ENCODE peak calls at places on chromosomes 6 and 20, in ten cellular contexts. One of them, this sample, is unnamed. For H3K36me3 and H3K4me1, the result is how much of the 10 kb centered on the place peaks cover.

GRCh38 chr6:84554069-84554468 is 210.3 kb downstream of the TBX18 start:
- DNase-seq in tibial nerve: no peak
- DNase-seq in hepatocyte: no peak
- DNase-seq in GM23338: no peak
- DNase-seq in thyroid gland: no peak
- DNase-seq in neural progenitor cell: no peak
- DNase-seq in A673: no peak
- DNase-seq in breast epithelium: no peak
- DNase-seq in colonic mucosa: no peak
- DNase-seq in IMR-90: peak
- DNase-seq in this sample: no peak

GRCh38 chr6:42297661-42298060 is 80.0 kb upstream of the MRPS10 start:
- DNase-seq in tibial nerve: no peak
- DNase-seq in hepatocyte: no peak
- DNase-seq in GM23338: no peak
- DNase-seq in thyroid gland: no peak
- DNase-seq in neural progenitor cell: no peak
- DNase-seq in A673: no peak
- DNase-seq in breast epithelium: no peak
- DNase-seq in colonic mucosa: no peak
- DNase-seq in IMR-90: no peak
- DNase-seq in this sample: no peak

GRCh38 chr20:44098256-44098630 is 88.7 kb downstream of the JPH2 start:
- DNase-seq in tibial nerve: no peak
- DNase-seq in hepatocyte: no peak
- DNase-seq in GM23338: no peak
- DNase-seq in thyroid gland: no peak
- DNase-seq in neural progenitor cell: no peak
- DNase-seq in A673: no peak
- DNase-seq in breast epithelium: no peak
- DNase-seq in colonic mucosa: no peak
- DNase-seq in IMR-90: no peak
- DNase-seq in this sample: peak

GRCh38 chr6:14606353-14606752 is 488.8 kb downstream of the CD83 start:
- DNase-seq in tibial nerve: no peak
- DNase-seq in hepatocyte: no peak
- DNase-seq in GM23338: no peak
- DNase-seq in thyroid gland: no peak
- DNase-seq in neural progenitor cell: no peak
- DNase-seq in A673: no peak
- DNase-seq in breast epithelium: no peak
- DNase-seq in colonic mucosa: no peak
- DNase-seq in IMR-90: no peak
- DNase-seq in this sample: no peak

GRCh38 chr20:47071646-47072185 is 177.1 kb downstream of the EYA2 start:
- DNase-seq in tibial nerve: no peak
- DNase-seq in hepatocyte: no peak
- DNase-seq in GM23338: no peak
- DNase-seq in thyroid gland: no peak
- DNase-seq in neural progenitor cell: no peak
- DNase-seq in A673: no peak
- DNase-seq in breast epithelium: no peak
- DNase-seq in colonic mucosa: no peak
- DNase-seq in IMR-90: no peak
- DNase-seq in this sample: no peak

GRCh38 chr20:35992713-35993335 is 24.4 kb downstream of the CNBD2 start:
- DNase-seq in tibial nerve: no peak
- DNase-seq in hepatocyte: peak
- DNase-seq in GM23338: peak
- DNase-seq in thyroid gland: peak
- DNase-seq in neural progenitor cell: peak
- DNase-seq in A673: peak
- DNase-seq in breast epithelium: no peak
- DNase-seq in colonic mucosa: peak
- DNase-seq in IMR-90: peak
- DNase-seq in this sample: no peak

GRCh38 chr6:139583420-139583819 is 209.0 kb upstream of the CITED2 start:
- DNase-seq in tibial nerve: no peak
- DNase-seq in hepatocyte: no peak
- DNase-seq in GM23338: no peak
- DNase-seq in thyroid gland: no peak
- DNase-seq in neural progenitor cell: no peak
- DNase-seq in A673: no peak
- DNase-seq in breast epithelium: no peak
- DNase-seq in colonic mucosa: no peak
- DNase-seq in IMR-90: peak
- DNase-seq in this sample: no peak

GRCh38 chr6:132733288-132733687 is 19.4 kb upstream of the VNN1 start:
- DNase-seq in tibial nerve: no peak
- DNase-seq in hepatocyte: no peak
- DNase-seq in GM23338: no peak
- DNase-seq in thyroid gland: no peak
- DNase-seq in neural progenitor cell: no peak
- DNase-seq in A673: no peak
- DNase-seq in breast epithelium: no peak
- DNase-seq in colonic mucosa: no peak
- DNase-seq in IMR-90: peak
- DNase-seq in this sample: no peak

GRCh38 chr20:41467690-41468089 is 101.1 kb upstream of the EMILIN3 start:
- DNase-seq in tibial nerve: no peak
- DNase-seq in hepatocyte: no peak
- DNase-seq in GM23338: no peak
- DNase-seq in thyroid gland: no peak
- DNase-seq in neural progenitor cell: no peak
- DNase-seq in A673: peak
- DNase-seq in breast epithelium: no peak
- DNase-seq in colonic mucosa: no peak
- DNase-seq in IMR-90: no peak
- DNase-seq in this sample: no peak

GRCh38 chr20:41469868-41470267 is 103.2 kb upstream of the EMILIN3 start:
- DNase-seq in tibial nerve: no peak
- DNase-seq in hepatocyte: no peak
- DNase-seq in GM23338: no peak
- DNase-seq in thyroid gland: no peak
- DNase-seq in neural progenitor cell: no peak
- DNase-seq in A673: no peak
- DNase-seq in breast epithelium: no peak
- DNase-seq in colonic mucosa: no peak
- DNase-seq in IMR-90: no peak
- DNase-seq in this sample: no peak

GRCh38 chr20:41470362-41471095 is 103.9 kb upstream of the EMILIN3 start:
- DNase-seq in tibial nerve: no peak
- DNase-seq in hepatocyte: no peak
- DNase-seq in GM23338: no peak
- DNase-seq in thyroid gland: no peak
- DNase-seq in neural progenitor cell: no peak
- DNase-seq in A673: no peak
- DNase-seq in breast epithelium: no peak
- DNase-seq in colonic mucosa: no peak
- DNase-seq in IMR-90: no peak
- DNase-seq in this sample: no peak

GRCh38 chr20:41466836-41467619 is 100.4 kb upstream of the EMILIN3 start:
- DNase-seq in tibial nerve: no peak
- DNase-seq in hepatocyte: no peak
- DNase-seq in GM23338: no peak
- DNase-seq in thyroid gland: no peak
- DNase-seq in neural progenitor cell: no peak
- DNase-seq in A673: no peak
- DNase-seq in breast epithelium: no peak
- DNase-seq in colonic mucosa: no peak
- DNase-seq in IMR-90: no peak
- DNase-seq in this sample: no peak

DNA sequence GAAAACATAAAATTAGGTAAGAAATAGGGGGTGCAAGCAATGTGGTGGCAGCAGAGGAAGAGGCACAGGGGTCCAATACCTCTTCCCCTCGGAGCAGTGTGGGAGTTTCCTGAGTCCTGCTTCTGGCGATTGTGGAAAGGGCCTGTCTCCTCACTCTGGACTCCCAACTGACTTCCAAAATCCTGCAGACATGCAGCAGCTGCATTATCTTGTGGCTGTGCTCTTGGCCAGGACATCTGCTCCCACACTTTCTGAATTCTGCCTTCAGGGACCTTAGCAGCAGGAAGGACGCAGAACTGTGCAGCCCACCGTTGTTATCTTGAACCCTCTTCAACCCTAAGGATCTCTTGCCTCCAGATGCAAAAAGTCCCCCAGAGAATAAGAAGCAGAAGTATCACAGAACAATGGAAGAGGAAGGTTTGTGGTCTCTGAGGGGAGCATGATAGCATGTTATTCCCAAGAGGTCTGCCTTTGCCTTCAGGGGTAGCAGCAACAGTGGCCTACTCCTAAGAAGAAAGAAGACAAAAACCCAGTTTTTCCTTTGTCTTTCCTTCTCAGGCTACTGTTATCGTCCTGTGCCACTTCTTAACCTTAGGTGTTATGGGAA is 102.5 kb upstream of the EMILIN3 start:
- DNase-seq in tibial nerve: no peak
- DNase-seq in hepatocyte: no peak
- DNase-seq in GM23338: no peak
- DNase-seq in thyroid gland: no peak
- DNase-seq in neural progenitor cell: no peak
- DNase-seq in A673: no peak
- DNase-seq in breast epithelium: no peak
- DNase-seq in colonic mucosa: no peak
- DNase-seq in IMR-90: no peak
- DNase-seq in this sample: no peak
- H3K36me3 ChIP-seq in tibial nerve: under half
- H3K36me3 ChIP-seq in hepatocyte: under half
- H3K36me3 ChIP-seq in GM23338: under half
- H3K36me3 ChIP-seq in thyroid gland: under half
- H3K36me3 ChIP-seq in neural progenitor cell: under half
- H3K36me3 ChIP-seq in A673: under half
- H3K36me3 ChIP-seq in breast epithelium: under half
- H3K36me3 ChIP-seq in colonic mucosa: under half
- H3K36me3 ChIP-seq in IMR-90: under half
- H3K36me3 ChIP-seq in this sample: under half

GRCh38 chr6:3816251-3816650 is 32.9 kb upstream of the FAM50B start:
- DNase-seq in tibial nerve: no peak
- DNase-seq in hepatocyte: no peak
- DNase-seq in GM23338: no peak
- DNase-seq in thyroid gland: no peak
- DNase-seq in neural progenitor cell: no peak
- DNase-seq in A673: no peak
- DNase-seq in breast epithelium: no peak
- DNase-seq in colonic mucosa: no peak
- DNase-seq in IMR-90: no peak
- DNase-seq in this sample: no peak

GRCh38 chr6:3820563-3820962 is 28.6 kb upstream of the FAM50B start:
- DNase-seq in tibial nerve: no peak
- DNase-seq in hepatocyte: no peak
- DNase-seq in GM23338: no peak
- DNase-seq in thyroid gland: no peak
- DNase-seq in neural progenitor cell: peak
- DNase-seq in A673: no peak
- DNase-seq in breast epithelium: no peak
- DNase-seq in colonic mucosa: no peak
- DNase-seq in IMR-90: no peak
- DNase-seq in this sample: no peak

GRCh38 chr6:3823671-3824070 is 25.5 kb upstream of the FAM50B start:
- DNase-seq in tibial nerve: no peak
- DNase-seq in hepatocyte: no peak
- DNase-seq in GM23338: no peak
- DNase-seq in thyroid gland: no peak
- DNase-seq in neural progenitor cell: no peak
- DNase-seq in A673: no peak
- DNase-seq in breast epithelium: no peak
- DNase-seq in colonic mucosa: no peak
- DNase-seq in IMR-90: no peak
- DNase-seq in this sample: no peak

GRCh38 chr6:3822747-3823445 is 26.3 kb upstream of the FAM50B start:
- DNase-seq in tibial nerve: no peak
- DNase-seq in hepatocyte: no peak
- DNase-seq in GM23338: no peak
- DNase-seq in thyroid gland: no peak
- DNase-seq in neural progenitor cell: no peak
- DNase-seq in A673: no peak
- DNase-seq in breast epithelium: no peak
- DNase-seq in colonic mucosa: no peak
- DNase-seq in IMR-90: no peak
- DNase-seq in this sample: no peak

DNA sequence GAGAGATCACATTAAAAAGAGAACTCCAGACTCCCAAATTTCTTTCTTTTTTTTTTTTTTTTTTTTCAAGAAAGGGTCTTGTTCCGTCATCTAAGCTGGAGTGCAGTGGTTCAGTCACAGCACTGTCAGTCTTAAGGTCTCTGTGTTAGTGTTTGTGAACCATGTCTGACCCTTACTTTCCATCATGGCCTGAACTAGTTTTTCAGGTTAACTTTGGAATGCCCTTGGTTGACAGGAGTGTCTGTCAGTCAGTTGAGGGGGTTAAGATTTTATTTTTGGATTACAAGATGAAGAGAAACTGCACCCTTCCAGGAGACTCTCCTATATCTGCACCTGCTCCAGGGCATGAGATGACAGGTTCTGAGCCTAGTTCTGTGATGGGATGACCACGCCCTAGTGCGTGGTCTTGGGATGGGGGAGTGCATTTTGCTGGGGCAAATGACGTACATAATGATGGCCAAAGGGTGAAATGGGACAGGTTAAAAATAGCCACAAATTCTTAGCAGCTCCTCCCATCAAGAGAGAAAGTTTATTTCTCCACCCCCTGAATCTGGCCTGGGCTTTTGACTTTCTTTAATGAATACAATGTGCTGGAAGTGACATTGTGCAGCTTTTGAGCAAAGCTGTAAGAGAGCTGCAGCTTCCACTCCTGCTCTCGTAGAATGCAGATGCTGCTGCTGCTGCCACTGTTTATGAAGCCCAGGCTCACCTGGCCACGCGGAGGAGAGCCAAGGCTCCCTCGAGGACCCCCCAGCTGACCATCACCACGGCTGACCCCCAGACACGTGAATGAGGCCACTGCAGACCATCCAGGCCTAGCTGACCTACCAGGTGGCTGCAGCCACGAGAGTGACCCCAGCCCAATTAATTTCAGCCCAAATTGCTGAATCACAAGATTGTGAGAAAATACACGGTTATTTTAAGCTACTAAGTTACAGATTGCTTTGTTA is 29.7 kb upstream of the FAM50B start:
- DNase-seq in tibial nerve: no peak
- DNase-seq in hepatocyte: no peak
- DNase-seq in GM23338: no peak
- DNase-seq in thyroid gland: no peak
- DNase-seq in neural progenitor cell: no peak
- DNase-seq in A673: no peak
- DNase-seq in breast epithelium: no peak
- DNase-seq in colonic mucosa: no peak
- DNase-seq in IMR-90: no peak
- DNase-seq in this sample: no peak
- H3K27ac ChIP-seq in tibial nerve: peak
- H3K27ac ChIP-seq in hepatocyte: peak
- H3K27ac ChIP-seq in GM23338: no peak
- H3K27ac ChIP-seq in thyroid gland: no peak
- H3K27ac ChIP-seq in neural progenitor cell: no peak
- H3K27ac ChIP-seq in A673: no peak
- H3K27ac ChIP-seq in breast epithelium: peak
- H3K27ac ChIP-seq in colonic mucosa: no peak
- H3K27ac ChIP-seq in IMR-90: no peak
- H3K27ac ChIP-seq in this sample: peak

DNA sequence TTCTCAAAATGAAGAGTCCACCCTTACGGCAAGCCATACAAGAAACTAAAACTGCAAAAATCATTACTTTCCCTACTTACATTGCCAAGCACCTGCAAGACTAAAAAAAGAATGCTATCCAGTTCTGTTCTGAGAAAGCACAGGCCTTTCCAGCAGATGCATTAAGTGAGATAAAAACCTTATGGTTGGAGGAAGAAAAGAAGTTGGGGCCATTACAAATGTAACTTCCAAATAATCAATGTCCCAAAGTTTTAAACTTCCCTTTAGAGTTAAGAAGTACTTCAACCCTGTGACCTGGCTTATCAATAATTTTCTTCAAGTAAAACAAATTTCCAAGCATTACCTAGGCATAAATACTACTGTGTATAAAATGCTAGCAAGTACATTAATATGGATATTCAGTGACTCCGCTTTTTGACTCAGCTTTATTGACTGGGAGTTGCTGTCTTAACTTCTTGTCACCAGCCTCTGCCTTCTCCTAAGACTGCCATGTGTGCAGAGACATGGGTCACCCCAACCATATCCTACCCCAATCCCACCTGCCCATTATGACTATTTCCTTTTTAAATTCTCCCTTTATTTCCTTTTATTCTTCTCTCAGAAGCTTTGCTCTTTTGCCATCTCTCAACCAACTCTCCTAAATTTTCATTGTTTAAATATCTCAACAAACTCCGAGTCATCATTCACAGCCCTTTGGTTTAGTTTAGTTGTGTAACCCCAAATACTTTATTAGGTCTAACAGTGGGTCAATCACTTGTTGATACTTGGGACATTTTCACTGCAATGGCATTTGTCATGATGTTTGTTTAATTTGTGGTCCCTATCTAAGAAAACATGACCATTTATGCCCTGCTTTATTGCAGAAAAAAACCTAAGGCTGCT is 49.7 kb downstream of the SLC22A23 start:
- DNase-seq in tibial nerve: no peak
- DNase-seq in hepatocyte: no peak
- DNase-seq in GM23338: no peak
- DNase-seq in thyroid gland: no peak
- DNase-seq in neural progenitor cell: no peak
- DNase-seq in A673: no peak
- DNase-seq in breast epithelium: no peak
- DNase-seq in colonic mucosa: no peak
- DNase-seq in IMR-90: no peak
- DNase-seq in this sample: no peak
- H3K4me1 ChIP-seq in tibial nerve: under half
- H3K4me1 ChIP-seq in hepatocyte: half or more
- H3K4me1 ChIP-seq in GM23338: under half
- H3K4me1 ChIP-seq in thyroid gland: under half
- H3K4me1 ChIP-seq in neural progenitor cell: under half
- H3K4me1 ChIP-seq in A673: under half
- H3K4me1 ChIP-seq in breast epithelium: under half
- H3K4me1 ChIP-seq in colonic mucosa: under half
- H3K4me1 ChIP-seq in IMR-90: under half
- H3K4me1 ChIP-seq in this sample: under half

DNA sequence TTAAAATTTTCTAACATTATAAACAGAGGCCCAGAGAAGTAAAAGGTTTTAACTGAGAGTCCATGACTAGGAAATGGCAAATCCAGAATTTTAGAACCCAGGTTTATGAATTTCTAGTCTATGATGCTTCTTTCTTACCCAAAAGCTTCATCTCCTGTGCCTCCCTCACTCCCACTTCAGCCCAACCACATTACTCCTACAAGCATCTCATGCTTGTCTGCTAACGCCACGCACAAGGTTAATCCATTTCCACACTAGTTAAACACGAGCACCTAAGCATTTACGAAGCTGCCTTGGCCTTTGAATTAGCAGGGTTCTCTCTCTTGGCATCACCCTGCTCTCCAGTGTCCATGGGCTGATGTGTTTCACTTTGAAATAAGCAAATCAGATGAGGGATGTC is 32.0 kb downstream of the TNFRSF21 start:
- DNase-seq in tibial nerve: no peak
- DNase-seq in hepatocyte: no peak
- DNase-seq in GM23338: no peak
- DNase-seq in thyroid gland: no peak
- DNase-seq in neural progenitor cell: no peak
- DNase-seq in A673: no peak
- DNase-seq in breast epithelium: no peak
- DNase-seq in colonic mucosa: no peak
- DNase-seq in IMR-90: no peak
- DNase-seq in this sample: no peak
- H3K36me3 ChIP-seq in tibial nerve: under half
- H3K36me3 ChIP-seq in hepatocyte: under half
- H3K36me3 ChIP-seq in GM23338: under half
- H3K36me3 ChIP-seq in thyroid gland: under half
- H3K36me3 ChIP-seq in neural progenitor cell: under half
- H3K36me3 ChIP-seq in A673: under half
- H3K36me3 ChIP-seq in breast epithelium: under half
- H3K36me3 ChIP-seq in colonic mucosa: under half
- H3K36me3 ChIP-seq in IMR-90: under half
- H3K36me3 ChIP-seq in this sample: under half

This sample was measured in ascending aorta.